ENCODE peak calls at places on chromosomes 11 and 22, in eight cellular contexts. A, U, P, B, L, I, G and W are unnamed samples.

GRCh38 chr11:62858201-62858600 is 18.8 kb upstream of the WDR74 start:
- DNase-seq in B (no peak), G (no peak), P (no peak), I (no peak), U (no peak), A (no peak), L (no peak), W (no peak)

GRCh38 chr22:44357296-44357961 is 44.7 kb upstream of the SHISAL1 start:
- DNase-seq in A (no peak), U (no peak), G (peak), I (no peak), P (peak), B (no peak), L (no peak), W (no peak)

GRCh38 chr11:92960886-92961285 is 8.6 kb upstream of the MTNR1B start:
- DNase-seq in U (no peak), A (no peak), B (no peak), L (no peak), P (no peak), I (no peak), G (no peak), W (no peak)

GRCh38 chr11:27385245-27385644 is 22.2 kb upstream of the CCDC34 start:
- DNase-seq in B (no peak), P (no peak), L (no peak), U (no peak), G (no peak), A (peak), I (no peak), W (no peak)

GRCh38 chr11:12226093-12226492 is 115.7 kb downstream of the MICAL2 start:
- DNase-seq in A (no peak), L (no peak), B (no peak), I (no peak), G (no peak), P (no peak), U (no peak), W (no peak)

GRCh38 chr11:126900349-126900748 is 100.2 kb downstream of the KIRREL3 start:
- DNase-seq in B (no peak), I (no peak), U (no peak), A (no peak), G (no peak), L (no peak), P (no peak), W (no peak)

GRCh38 chr11:59174664-59175033 is 2.7 kb downstream of the DTX4 start:
- DNase-seq in G (peak), P (no peak), U (no peak), L (no peak), I (no peak), A (peak), B (no peak), W (peak)

GRCh38 chr11:17572359-17572690 is 25.3 kb downstream of the OTOG start:
- DNase-seq in B (no peak), P (no peak), U (no peak), I (no peak), L (no peak), A (no peak), G (no peak), W (no peak)

GRCh38 chr11:125378596-125378995 is 117.5 kb downstream of the FEZ1 start:
- DNase-seq in I (no peak), P (no peak), U (no peak), B (no peak), L (no peak), G (no peak), A (no peak), W (no peak)

GRCh38 chr11:22626573-22627239 is 1.1 kb upstream of the FANCF start:
- DNase-seq in B (no peak), I (no peak), A (no peak), P (no peak), L (no peak), U (no peak), G (no peak), W (no peak)

GRCh38 chr11:32312206-32312817 is 123.0 kb downstream of the WT1 start:
- DNase-seq in G (no peak), B (no peak), L (no peak), U (no peak), P (no peak), A (peak), I (peak), W (no peak)

GRCh38 chr11:31106326-31106725 is 263.2 kb downstream of the DCDC1 start:
- DNase-seq in A (no peak), G (no peak), L (no peak), I (no peak), B (no peak), P (no peak), U (no peak), W (no peak)

GRCh38 chr11:81444306-81444705 is 1289.4 kb downstream of the FAM181B start:
- DNase-seq in A (no peak), U (no peak), I (no peak), G (no peak), L (no peak), P (no peak), B (no peak), W (no peak)

GRCh38 chr11:3378426-3379423 is at the start of gene ZNF195:
- DNase-seq in G (peak), U (peak), A (peak), I (peak), L (peak), P (peak), B (peak), W (peak)
- TF ChIP-seq POLR2A in G (peak), U (peak), A (peak), I (peak), L (no peak), P (peak), B (no peak), W (peak)

GRCh38 chr11:121630041-121630440 is 177.3 kb upstream of the SORL1-AS1 start:
- DNase-seq in I (no peak), G (no peak), L (no peak), A (peak), P (no peak), U (no peak), B (no peak), W (no peak)

GRCh38 chr11:121634889-121635288 is 182.1 kb upstream of the SORL1-AS1 start:
- DNase-seq in L (no peak), B (no peak), U (no peak), P (no peak), A (peak), I (no peak), G (no peak), W (no peak)

GRCh38 chr11:121636341-121637176 is 183.8 kb upstream of the SORL1-AS1 start:
- DNase-seq in I (no peak), L (no peak), U (no peak), B (no peak), P (no peak), A (no peak), G (no peak), W (no peak)

DNA sequence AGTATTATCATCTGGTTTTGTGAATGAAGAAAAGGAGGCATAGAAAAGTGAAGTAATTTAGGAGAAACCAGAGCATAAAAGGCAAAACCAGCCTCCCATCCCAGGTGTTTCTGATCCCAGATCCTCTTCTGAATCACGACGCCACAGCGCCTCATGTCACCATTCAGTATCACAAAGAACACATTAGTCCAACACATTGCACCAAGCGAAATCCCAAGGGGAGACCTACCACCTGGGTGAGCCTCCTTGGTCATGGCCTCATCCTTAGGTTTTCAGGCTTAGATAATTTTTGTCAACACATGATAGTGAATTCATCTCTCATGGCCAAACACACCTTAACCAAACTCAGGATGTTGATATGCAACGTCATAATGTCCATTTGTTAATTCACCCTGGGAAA is 181.5 kb upstream of the SORL1-AS1 start:
- DNase-seq in G (no peak), B (no peak), A (no peak), U (no peak), I (no peak), P (no peak), L (no peak), W (no peak)
- TF ChIP-seq POLR2A in G (no peak), B (no peak), A (no peak), U (no peak), I (no peak), P (no peak), L (no peak), W (no peak)

DNA sequence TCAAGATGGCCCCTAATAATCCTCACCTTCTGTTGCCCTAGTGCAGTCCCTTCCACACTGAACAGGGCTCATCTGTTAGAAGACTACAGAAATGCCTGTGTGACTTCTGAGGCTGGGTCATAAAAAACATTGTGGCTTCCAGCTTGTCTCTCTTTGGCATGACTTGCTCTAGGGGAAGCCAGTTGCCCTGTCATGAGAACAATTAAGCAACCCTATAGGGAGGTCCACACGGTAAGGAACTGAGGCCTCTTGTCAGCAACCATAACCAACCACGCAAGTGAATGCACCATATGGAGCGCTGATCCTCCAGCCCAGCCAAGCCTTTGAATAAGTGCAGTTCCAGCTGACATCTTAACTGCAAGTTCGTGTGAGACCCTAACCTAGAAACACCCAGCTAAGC is 2.6 kb downstream of the LIPT2 start:
- DNase-seq in P (no peak), U (no peak), A (no peak), G (no peak), I (no peak), L (no peak), B (no peak), W (no peak)
- TF ChIP-seq POLR2A in P (no peak), U (no peak), A (no peak), G (no peak), I (no peak), L (no peak), B (no peak), W (no peak)

DNA sequence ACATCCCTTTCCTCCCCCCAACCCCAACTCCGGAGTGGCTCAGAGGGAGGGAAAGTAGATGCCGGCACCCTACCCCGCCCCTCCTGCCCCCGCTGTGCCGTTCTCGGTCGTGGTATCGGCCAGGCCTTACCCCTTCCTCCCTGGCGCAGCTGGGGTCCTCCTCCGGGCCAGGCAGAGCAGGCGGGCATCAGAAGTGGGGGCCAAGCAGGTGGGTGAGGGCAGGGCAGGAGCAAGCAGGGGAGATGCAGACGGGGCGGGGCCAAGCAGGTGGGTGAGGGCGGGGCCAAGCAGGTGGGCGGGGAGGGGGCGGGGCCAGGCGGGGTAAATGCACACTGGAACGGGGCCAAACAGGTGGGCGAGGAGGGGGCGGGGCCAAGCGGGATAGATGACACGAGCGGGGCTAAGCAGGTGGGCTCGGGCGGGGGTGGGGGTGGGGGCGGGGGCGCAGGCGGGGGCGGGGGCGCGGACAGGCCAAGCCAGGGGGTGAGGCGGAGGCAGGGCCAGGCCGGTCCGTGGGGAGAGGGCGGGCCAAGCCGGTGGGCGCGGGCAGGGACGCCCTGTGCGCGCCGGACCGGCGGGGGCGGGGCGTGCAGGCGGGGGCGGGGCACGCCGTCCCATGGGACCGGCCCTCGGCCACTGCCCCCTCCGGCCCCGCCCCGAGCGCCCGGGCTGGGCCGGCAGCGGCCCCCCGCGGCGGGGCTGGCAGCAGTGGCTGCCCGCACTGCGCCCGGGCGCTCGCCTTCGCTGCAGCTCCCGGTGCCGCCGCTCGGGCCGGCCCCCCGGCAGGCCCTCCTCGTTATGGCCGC is at the start of the genes KCNQ1 and TRPM5:
- DNase-seq in U (peak), B (no peak), G (no peak), I (peak), A (no peak), P (no peak), L (peak), W (peak)
- TF ChIP-seq POLR2A in U (no peak), B (no peak), G (no peak), I (no peak), A (no peak), P (no peak), L (no peak), W (no peak)

DNA sequence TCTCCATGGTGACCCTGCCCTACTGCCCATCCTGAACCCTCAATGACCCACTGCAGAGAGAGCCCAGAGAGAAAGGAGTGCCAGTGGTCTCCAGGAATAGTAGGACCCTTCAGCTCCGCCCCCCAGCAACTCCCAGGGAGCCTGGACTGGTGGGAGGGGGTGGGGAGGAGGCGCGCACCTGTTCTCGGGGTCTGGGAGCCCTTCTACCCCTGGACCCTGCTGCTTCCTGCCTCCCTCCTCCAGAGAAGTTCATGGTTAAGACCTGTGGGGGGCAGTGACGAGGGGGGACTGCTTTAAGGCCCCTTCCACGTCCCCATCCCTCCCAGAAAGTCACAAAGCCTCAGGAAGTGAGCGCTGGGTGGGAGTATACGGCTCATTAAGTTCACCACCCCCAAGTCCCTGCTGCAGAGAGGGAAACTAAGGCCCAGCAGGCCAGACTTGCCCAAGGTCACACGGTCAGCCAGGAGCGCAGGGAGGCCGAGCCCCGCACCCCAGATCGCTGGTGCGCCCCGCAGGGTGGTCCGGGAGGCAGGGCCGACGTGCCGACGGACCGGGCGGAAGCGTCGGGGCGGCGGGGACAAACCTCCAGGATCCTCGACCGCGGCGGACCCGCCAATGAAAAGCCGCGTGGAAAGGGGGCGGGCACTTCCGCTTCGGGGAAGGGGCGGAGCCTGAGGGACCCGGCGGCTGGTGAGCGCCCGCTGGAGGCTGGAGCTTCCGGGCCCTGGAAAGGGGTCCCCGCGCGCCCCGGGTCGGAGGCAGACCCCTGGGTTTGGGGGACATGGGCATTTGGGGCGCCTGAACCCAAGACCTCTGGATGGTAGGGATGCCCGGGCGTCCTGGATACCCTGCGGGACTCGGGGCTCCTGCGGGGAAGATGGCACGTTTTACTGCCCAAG is at the start of the genes NUDT22 and TRPT1:
- DNase-seq in B (peak), A (peak), P (peak), I (peak), U (no peak), L (peak), G (peak), W (peak)
- TF ChIP-seq POLR2A in B (peak), A (peak), P (peak), I (peak), U (no peak), L (no peak), G (peak), W (peak)

GRCh38 chr11:9073826-9074225 is 17.6 kb downstream of the SCUBE2 start:
- DNase-seq in I (no peak), L (no peak), G (no peak), P (no peak), B (no peak), U (no peak), A (no peak), W (no peak)
- TF ChIP-seq POLR2A in I (no peak), L (no peak), G (no peak), P (no peak), B (no peak), U (no peak), A (no peak), W (no peak)

DNA sequence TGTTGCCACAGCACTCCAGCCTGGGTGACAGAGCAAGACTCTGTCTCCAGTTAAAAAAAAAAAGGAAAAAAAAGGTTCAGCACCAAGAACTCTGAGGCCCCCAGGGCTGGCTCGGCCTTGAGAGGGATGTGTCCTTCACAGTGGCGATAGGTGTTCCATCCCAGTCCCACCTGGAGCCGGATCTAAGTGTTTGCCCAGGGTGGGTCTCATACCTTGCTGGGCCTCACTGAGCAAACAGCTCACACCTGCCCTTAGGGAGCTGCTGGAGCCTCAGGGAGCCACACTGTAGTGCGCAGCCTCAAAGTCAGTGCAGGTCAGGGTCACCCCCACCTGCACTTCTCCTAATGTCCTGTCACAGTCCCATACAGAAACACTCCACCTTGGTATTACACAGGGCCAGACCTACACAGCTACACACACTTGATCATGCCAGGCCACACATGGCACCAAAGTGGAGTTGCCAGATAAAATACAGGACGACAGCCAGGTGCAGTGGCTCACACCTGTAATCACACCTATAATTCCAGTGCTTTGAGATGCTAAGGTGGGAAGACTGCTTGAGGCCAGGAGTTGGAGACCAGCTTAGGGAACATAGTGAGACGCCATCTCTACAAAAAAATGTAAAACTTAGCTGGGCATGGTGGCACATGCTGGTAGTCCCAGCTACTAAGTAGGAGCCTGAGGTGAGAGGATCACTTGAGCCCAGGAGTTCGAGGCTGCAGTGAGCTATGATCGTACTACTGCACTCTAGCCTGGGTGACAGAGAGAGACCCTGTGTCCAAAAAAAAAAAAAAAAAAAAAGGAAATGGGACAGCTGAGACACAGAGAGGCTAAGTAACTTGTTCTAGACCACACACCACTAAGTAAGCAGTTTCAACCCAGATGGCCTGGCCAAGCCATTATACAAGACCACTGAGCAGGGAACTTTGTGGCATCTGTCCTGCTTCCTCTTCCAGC is 7.3 kb downstream of the STARD10 start:
- DNase-seq in A (no peak), B (no peak), P (no peak), G (no peak), L (no peak), U (no peak), I (no peak), W (peak)
- TF ChIP-seq POLR2A in A (no peak), B (no peak), P (no peak), G (no peak), L (no peak), U (no peak), I (no peak), W (peak)

DNA sequence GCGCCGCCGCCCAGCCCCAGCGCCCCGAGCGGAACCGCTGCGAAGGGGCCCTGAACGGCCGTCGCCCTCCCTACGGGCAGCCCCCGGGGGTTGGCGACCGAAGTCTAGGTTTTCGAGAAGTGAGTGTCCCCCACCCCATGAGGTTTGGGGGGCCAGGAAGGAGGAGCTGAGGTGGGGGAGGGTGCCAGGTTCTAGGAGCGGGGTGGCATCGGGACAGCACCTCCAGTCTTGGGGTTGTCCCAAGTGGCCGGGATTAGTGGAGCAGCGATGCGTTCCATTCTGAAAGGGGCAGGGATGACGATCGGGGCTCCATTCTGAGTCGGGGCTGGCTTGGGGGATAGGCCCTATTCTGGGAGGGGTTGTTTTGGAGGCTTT is 408 bp downstream of the PPP2R5B start:
- DNase-seq in L (no peak), P (peak), I (peak), B (peak), A (no peak), G (no peak), U (no peak), W (peak)
- TF ChIP-seq POLR2A in L (no peak), P (no peak), I (no peak), B (no peak), A (no peak), G (no peak), U (no peak), W (no peak)

GRCh38 chr22:29251981-29252978 is 15.5 kb downstream of the RHBDD3 start:
- DNase-seq in P (no peak), A (no peak), G (no peak), B (no peak), U (no peak), L (no peak), I (no peak), W (no peak)
- TF ChIP-seq POLR2A in P (no peak), A (no peak), G (no peak), B (no peak), U (no peak), L (no peak), I (no peak), W (no peak)